ENCODE peak calls at places on chromosomes 12 and 14, in eight cellular contexts. Z is small intestine; A is CD8-positive, alpha-beta T cell; V is Right ventricle myocardium inferior; E is NCI-H1694 treated with DMSO at 0.1 percent for 48 hours; N is HEK293T; R is stimulated activated CD4-positive, alpha-beta T cell treated with anti-CD3 and anti-CD28 coated beads, TNF-alpha, amount 100 ng/mL, for 4 hours; O is Caki2. S is an unnamed sample.

GRCh38 chr12:114165921-114166320 is 199.8 kb upstream of the RBM19 start:
- DNase-seq in A (no peak), R (no peak), V (no peak), Z (no peak), N (no peak), E (no peak), O (no peak), S (no peak)

GRCh38 chr14:76446486-76446885 is 70.5 kb downstream of the ESRRB start:
- DNase-seq in O (no peak), A (no peak), N (no peak), Z (no peak), E (no peak), R (no peak), V (no peak), S (no peak)

GRCh38 chr14:85856430-85856829 is 326.5 kb downstream of the FLRT2 start:
- DNase-seq in R (no peak), A (no peak), V (no peak), O (no peak), N (no peak), E (peak; percentile 39), Z (no peak), S (no peak)

GRCh38 chr12:6478406-6478805 is 7.9 kb upstream of the VAMP1 start:
- DNase-seq in O (no peak), Z (no peak), V (no peak), N (no peak), A (no peak), R (no peak), E (no peak), S (no peak)

GRCh38 chr14:36556811-36557433 is 25.5 kb downstream of the NKX2-8 start:
- DNase-seq in O (no peak), V (no peak), E (peak; percentile 20), Z (peak; percentile 12), R (no peak), A (no peak), N (peak; percentile 51), S (peak; percentile 71)

GRCh38 chr12:83128529-83128928 is 441.8 kb downstream of the TMTC2 start:
- DNase-seq in N (no peak), V (no peak), A (no peak), E (no peak), Z (no peak), O (no peak), R (no peak), S (no peak)

GRCh38 chr14:103561381-103562134 is 899 bp downstream of the BAG5 start:
- DNase-seq in V (no peak), A (peak; percentile 35), N (peak; percentile 62), O (no peak), E (no peak), Z (peak; percentile 31), R (no peak), S (no peak)

GRCh38 chr12:32198555-32198954 is 91.9 kb downstream of the BICD1 start:
- DNase-seq in O (no peak), A (no peak), N (no peak), V (no peak), E (no peak), Z (no peak), R (no peak), S (no peak)

GRCh38 chr12:6363330-6364036 is 11.9 kb downstream of the SCNN1A start:
- DNase-seq in R (peak; percentile 52), O (peak; percentile 81), A (peak; percentile 58), E (no peak), N (peak; percentile 87), V (peak; percentile 89), Z (peak; percentile 85), S (peak; percentile 98)

GRCh38 chr14:96754162-96754844 is 42.9 kb upstream of the VRK1 start:
- DNase-seq in V (no peak), Z (no peak), N (no peak), A (no peak), E (peak; percentile 15), O (no peak), R (no peak), S (no peak)

GRCh38 chr14:38256358-38256840 is 506 bp upstream of the CLEC14A start:
- DNase-seq in A (no peak), N (no peak), E (no peak), Z (no peak), V (no peak), O (no peak), R (no peak), S (no peak)

GRCh38 chr12:12240671-12241345 is 26.0 kb downstream of the LRP6 start:
- DNase-seq in A (no peak), R (no peak), O (no peak), N (no peak), Z (peak; percentile 10), V (no peak), E (no peak), S (no peak)

GRCh38 chr14:105065280-105066228 is at the start of gene GPR132:
- DNase-seq in A (peak; percentile 97), O (no peak), R (peak; percentile 84), N (no peak), V (peak; percentile 86), Z (peak; percentile 75), E (no peak), S (no peak)

GRCh38 chr12:5716221-5716620 is 228.8 kb downstream of the ANO2 start:
- DNase-seq in N (no peak), O (peak; percentile 23), R (no peak), E (no peak), A (no peak), Z (peak; percentile 61), V (no peak), S (no peak)

GRCh38 chr12:67394600-67394999 is 125.4 kb downstream of the CAND1 start:
- DNase-seq in Z (no peak), R (no peak), V (peak; percentile 67), O (no peak), E (no peak), N (peak; percentile 13), A (no peak), S (peak; percentile 58)

GRCh38 chr14:72614891-72615410 is 278.9 kb downstream of the DPF3 start:
- DNase-seq in N (no peak), A (no peak), V (no peak), R (no peak), O (no peak), Z (no peak), E (no peak), S (no peak)

GRCh38 chr14:51157012-51157411 is 62.1 kb upstream of the TRIM9 start:
- DNase-seq in A (no peak), Z (no peak), E (peak; percentile 59), R (no peak), V (no peak), O (no peak), N (peak; percentile 12), S (no peak)

GRCh38 chr14:84826349-84826748 is 703.6 kb upstream of the FLRT2 start:
- DNase-seq in E (no peak), Z (no peak), N (no peak), A (no peak), O (no peak), V (no peak), R (no peak), S (no peak)

GRCh38 chr14:65071544-65071943 is 30.8 kb downstream of the MAX start:
- DNase-seq in R (no peak), A (no peak), Z (no peak), O (no peak), E (no peak), V (no peak), N (no peak), S (no peak)

GRCh38 chr12:2336409-2336829 is 283.6 kb downstream of the CACNA1C start:
- DNase-seq in V (no peak), E (no peak), Z (no peak), R (no peak), O (peak; percentile 90), A (no peak), N (no peak), S (no peak)

GRCh38 chr12:115103884-115104883 is 420.2 kb upstream of the TBX3 start:
- DNase-seq in V (no peak), E (no peak), R (no peak), N (no peak), Z (no peak), A (no peak), O (no peak), S (no peak)

GRCh38 chr12:2795291-2796186 is 769 bp downstream of the FKBP4 start:
- DNase-seq in R (peak; percentile 58), E (peak; percentile 43), N (peak; percentile 82), Z (peak; percentile 76), V (peak; percentile 91), O (peak; percentile 66), A (peak; percentile 63), S (peak; percentile 94)

GRCh38 chr14:37824936-37825698 is 229.7 kb downstream of the TTC6 start:
- DNase-seq in O (no peak), R (no peak), N (no peak), Z (no peak), E (peak; percentile 35), A (no peak), V (no peak), S (no peak)

GRCh38 chr14:68796418-68797101 is 3.7 kb upstream of the ZFP36L1 start:
- DNase-seq in V (no peak), N (no peak), O (no peak), A (no peak), E (no peak), Z (no peak), R (no peak), S (no peak)

GRCh38 chr12:13980548-13981295 is 680 bp downstream of the GRIN2B start:
- DNase-seq in O (peak; percentile 37), Z (no peak), E (no peak), A (no peak), N (peak; percentile 9), V (no peak), R (no peak), S (peak; percentile 26)

GRCh38 chr12:1530592-1531159 is 63.7 kb downstream of the FBXL14 start:
- DNase-seq in R (no peak), V (no peak), Z (no peak), O (no peak), E (no peak), A (no peak), N (peak; percentile 41), S (peak; percentile 74)

GRCh38 chr12:31204995-31205582 is 120.9 kb downstream of the SINHCAF start:
- DNase-seq in R (no peak), E (no peak), A (no peak), O (peak; percentile 51), N (no peak), V (no peak), Z (no peak), S (no peak)

GRCh38 chr14:105487449-105487985 is 831 bp downstream of the CRIP1 start:
- DNase-seq in N (no peak), Z (peak; percentile 70), R (no peak), E (no peak), A (peak; percentile 79), V (peak; percentile 85), O (no peak), S (no peak)

GRCh38 chr14:70188608-70189540 is at the start of gene SLC8A3:
- DNase-seq in Z (peak; percentile 3), V (peak; percentile 68), O (peak; percentile 26), R (no peak), N (peak; percentile 62), E (peak; percentile 96), A (no peak), S (peak; percentile 78)

GRCh38 chr14:57884175-57884574 is 18.3 kb upstream of the SLC35F4 start:
- DNase-seq in E (peak; percentile 6), R (no peak), A (no peak), O (no peak), V (no peak), N (no peak), Z (no peak), S (no peak)